ENCODE peak calls at places on chromosomes 13 and 19, in nine cellular contexts. Y is mucosa of gallbladder; J is activated naive CD4-positive, alpha-beta T cell treated with anti-CD3 and anti-CD28 coated beads, Interleukin-2, amount 10 ng/mL, durations not matched to agents 7 days and 5 days; F is tibial artery; L is IMR-90; V is stimulated activated CD4-positive, alpha-beta T cell treated with anti-CD3 and anti-CD28 coated beads, Interleukin-4, amount 100 ng/mL, for 4 hours; O is NCI-H82; K is fibroblast of lung; B is nucleus accumbens. C is an unnamed sample.

GRCh38 chr19:8363803-8364771 is at the start of gene ANGPTL4:
- DNase-seq in K (peak), L (peak), O (no peak), Y (peak), J (peak), F (peak), V (peak), B (no peak), C (peak)

GRCh38 chr19:12647490-12648071 is 19.0 kb downstream of the MAN2B1 start:
- DNase-seq in L (no peak), K (peak), J (no peak), V (no peak), Y (peak), B (no peak), O (peak), F (no peak), C (no peak)

GRCh38 chr19:46180701-46181385 is 32.8 kb downstream of the IGFL2 start:
- DNase-seq in B (no peak), K (peak), V (no peak), L (peak), Y (no peak), F (no peak), J (no peak), O (no peak), C (peak)

GRCh38 chr13:113765241-113765910 is 6.3 kb downstream of the TMEM255B start:
- DNase-seq in O (no peak), Y (no peak), V (no peak), F (no peak), K (no peak), L (no peak), J (no peak), B (no peak), C (peak)

GRCh38 chr19:49073514-49074378 is 1.2 kb upstream of the KCNA7 start:
- DNase-seq in O (peak), V (no peak), F (no peak), L (no peak), K (no peak), Y (no peak), J (peak), B (no peak), C (peak)

GRCh38 chr13:110396476-110396875 is 89.4 kb downstream of the COL4A2 start:
- DNase-seq in L (no peak), Y (no peak), V (no peak), B (no peak), F (no peak), J (no peak), K (no peak), O (no peak), C (peak)

GRCh38 chr13:33467556-33467955 is 182.0 kb upstream of the STARD13 start:
- DNase-seq in B (no peak), O (no peak), F (no peak), Y (no peak), L (no peak), V (no peak), K (no peak), J (no peak), C (no peak)

GRCh38 chr19:52603558-52604207 is 33.6 kb downstream of the ZNF701 start:
- DNase-seq in J (no peak), F (no peak), L (peak), B (no peak), K (peak), Y (no peak), V (no peak), O (no peak), C (peak)

GRCh38 chr19:35056513-35057063 is 15.1 kb downstream of the HPN start:
- DNase-seq in Y (no peak), V (no peak), L (no peak), K (no peak), O (peak), B (no peak), J (no peak), F (no peak), C (no peak)

GRCh38 chr13:31765441-31765840 is 26.1 kb downstream of the RXFP2 start:
- DNase-seq in Y (no peak), V (no peak), B (no peak), J (no peak), O (no peak), F (no peak), K (peak), L (peak), C (peak)

GRCh38 chr13:26022538-26023292 is 29.1 kb downstream of the SHISA2 start:
- DNase-seq in J (no peak), Y (peak), V (no peak), B (no peak), O (no peak), F (peak), L (peak), K (peak), C (peak)

GRCh38 chr13:21297452-21297851 is 121.0 kb downstream of the MRPL57 start:
- DNase-seq in K (no peak), V (no peak), J (no peak), L (no peak), O (peak), Y (no peak), F (no peak), B (no peak), C (peak)

GRCh38 chr13:79880820-79881219 is 399.9 kb downstream of the NDFIP2 start:
- DNase-seq in V (no peak), B (no peak), J (no peak), Y (no peak), L (no peak), O (no peak), F (no peak), K (no peak), C (no peak)

GRCh38 chr13:42832341-42833153 is 51.2 kb downstream of the FAM216B start:
- DNase-seq in B (no peak), J (no peak), O (no peak), V (no peak), F (no peak), L (peak), Y (peak), K (peak), C (peak)

GRCh38 chr19:30664358-30665058 is 292.3 kb downstream of the ZNF536 start:
- DNase-seq in V (no peak), F (no peak), B (no peak), Y (no peak), L (peak), J (no peak), O (peak), K (peak), C (peak)

GRCh38 chr13:113548171-113548641 is 36.3 kb upstream of the TFDP1 start:
- DNase-seq in B (no peak), Y (no peak), V (no peak), L (no peak), K (no peak), J (no peak), F (no peak), O (no peak), C (peak)

GRCh38 chr19:17718467-17718987 is 753 bp upstream of the MAP1S start:
- DNase-seq in B (no peak), F (no peak), L (no peak), K (no peak), J (no peak), Y (no peak), V (no peak), O (peak), C (no peak)

GRCh38 chr19:17325133-17325532 is 9.5 kb downstream of the ANO8 start:
- DNase-seq in J (no peak), O (no peak), Y (no peak), B (no peak), K (no peak), L (no peak), F (no peak), V (no peak), C (no peak)

GRCh38 chr13:112443191-112444000 is 67.2 kb downstream of the SPACA7 start:
- DNase-seq in K (no peak), J (peak), B (no peak), O (peak), L (no peak), V (no peak), Y (no peak), F (no peak), C (no peak)

GRCh38 chr13:33722216-33722900 is 95.6 kb upstream of the RFC3 start:
- DNase-seq in O (no peak), J (no peak), V (no peak), L (peak), K (peak), Y (no peak), B (no peak), F (no peak), C (peak)